ENCODE peak calls at places on chromosomes 12 and 14, in six cellular contexts. One of them, this sample, is unnamed.

GRCh38 chr14:100350283-100350926 is 27.3 kb downstream of the SLC25A47 start:
- DNase-seq in K562: no peak
- DNase-seq in GM12878: no peak
- DNase-seq in GM12892: no peak
- DNase-seq in HepG2: no peak
- DNase-seq in H1: no peak
- DNase-seq in this sample: no peak

GRCh38 chr14:63257299-63257698 is 53.1 kb downstream of the RHOJ start:
- DNase-seq in K562: no peak
- DNase-seq in GM12878: no peak
- DNase-seq in GM12892: no peak
- DNase-seq in HepG2: no peak
- DNase-seq in H1: no peak
- DNase-seq in this sample: no peak

GRCh38 chr14:32230695-32231280 is 27.7 kb upstream of the RNU6-8 start:
- DNase-seq in K562: no peak
- DNase-seq in GM12878: no peak
- DNase-seq in GM12892: no peak
- DNase-seq in HepG2: no peak
- DNase-seq in H1: no peak
- DNase-seq in this sample: no peak

GRCh38 chr12:131378861-131379665 is 331.8 kb upstream of the SFSWAP start:
- DNase-seq in K562: no peak
- DNase-seq in GM12878: no peak
- DNase-seq in GM12892: no peak
- DNase-seq in HepG2: no peak
- DNase-seq in H1: peak
- DNase-seq in this sample: no peak

GRCh38 chr14:61569783-61570182 is 125.5 kb upstream of the HIF1A start:
- DNase-seq in K562: no peak
- DNase-seq in GM12878: no peak
- DNase-seq in GM12892: no peak
- DNase-seq in HepG2: peak
- DNase-seq in H1: no peak
- DNase-seq in this sample: no peak

GRCh38 chr12:54383041-54383609 is 1.4 kb downstream of the ZNF385A start:
- DNase-seq in K562: peak
- DNase-seq in GM12878: no peak
- DNase-seq in GM12892: no peak
- DNase-seq in HepG2: no peak
- DNase-seq in H1: no peak
- DNase-seq in this sample: no peak

GRCh38 chr12:2286461-2287131 is 233.8 kb downstream of the CACNA1C start:
- DNase-seq in K562: no peak
- DNase-seq in GM12878: no peak
- DNase-seq in GM12892: no peak
- DNase-seq in HepG2: no peak
- DNase-seq in H1: no peak
- DNase-seq in this sample: no peak

GRCh38 chr12:94973202-94973601 is 30.3 kb downstream of the NDUFA12 start:
- DNase-seq in K562: no peak
- DNase-seq in GM12878: no peak
- DNase-seq in GM12892: no peak
- DNase-seq in HepG2: no peak
- DNase-seq in H1: no peak
- DNase-seq in this sample: no peak

GRCh38 chr12:91778938-91779400 is 366.7 kb downstream of the BTG1 start:
- DNase-seq in K562: peak
- DNase-seq in GM12878: peak
- DNase-seq in GM12892: peak
- DNase-seq in HepG2: peak
- DNase-seq in H1: no peak
- DNase-seq in this sample: peak

GRCh38 chr12:24748326-24748725 is 200.6 kb downstream of the BCAT1 start:
- DNase-seq in K562: no peak
- DNase-seq in GM12878: no peak
- DNase-seq in GM12892: no peak
- DNase-seq in HepG2: no peak
- DNase-seq in H1: no peak
- DNase-seq in this sample: no peak

GRCh38 chr14:100634026-100634425 is 46.8 kb upstream of the BEGAIN start:
- DNase-seq in K562: no peak
- DNase-seq in GM12878: no peak
- DNase-seq in GM12892: no peak
- DNase-seq in HepG2: no peak
- DNase-seq in H1: no peak
- DNase-seq in this sample: no peak

GRCh38 chr12:15794196-15794595 is 5.0 kb upstream of the EPS8 start:
- DNase-seq in K562: no peak
- DNase-seq in GM12878: no peak
- DNase-seq in GM12892: no peak
- DNase-seq in HepG2: no peak
- DNase-seq in H1: no peak
- DNase-seq in this sample: no peak

GRCh38 chr12:119649202-119649808 is 18.6 kb upstream of the PRKAB1 start:
- DNase-seq in K562: peak
- DNase-seq in GM12878: no peak
- DNase-seq in GM12892: peak
- DNase-seq in HepG2: no peak
- DNase-seq in H1: no peak
- DNase-seq in this sample: peak

GRCh38 chr12:100574262-100575074 is 984 bp downstream of the GAS2L3 start:
- DNase-seq in K562: no peak
- DNase-seq in GM12878: no peak
- DNase-seq in GM12892: no peak
- DNase-seq in HepG2: no peak
- DNase-seq in H1: no peak
- DNase-seq in this sample: no peak

GRCh38 chr12:108099085-108099484 is 30.0 kb upstream of the WSCD2 start:
- DNase-seq in K562: no peak
- DNase-seq in GM12878: no peak
- DNase-seq in GM12892: no peak
- DNase-seq in HepG2: no peak
- DNase-seq in H1: no peak
- DNase-seq in this sample: no peak

GRCh38 chr12:48815281-48816110 is 2.8 kb upstream of the CACNB3 start:
- DNase-seq in K562: peak
- DNase-seq in GM12878: no peak
- DNase-seq in GM12892: no peak
- DNase-seq in HepG2: peak
- DNase-seq in H1: peak
- DNase-seq in this sample: no peak

GRCh38 chr12:76420221-76420620 is 72.0 kb upstream of the BBS10 start:
- DNase-seq in K562: no peak
- DNase-seq in GM12878: no peak
- DNase-seq in GM12892: no peak
- DNase-seq in HepG2: no peak
- DNase-seq in H1: no peak
- DNase-seq in this sample: no peak

GRCh38 chr14:26527095-26527494 is 70.7 kb downstream of the NOVA1 start:
- DNase-seq in K562: no peak
- DNase-seq in GM12878: no peak
- DNase-seq in GM12892: no peak
- DNase-seq in HepG2: no peak
- DNase-seq in H1: no peak
- DNase-seq in this sample: no peak

GRCh38 chr12:42372154-42372791 is 46.3 kb downstream of the PPHLN1 start:
- DNase-seq in K562: peak
- DNase-seq in GM12878: peak
- DNase-seq in GM12892: peak
- DNase-seq in HepG2: peak
- DNase-seq in H1: no peak
- DNase-seq in this sample: peak

GRCh38 chr12:66129934-66130266 is 650 bp downstream of the LLPH start:
- DNase-seq in K562: no peak
- DNase-seq in GM12878: no peak
- DNase-seq in GM12892: no peak
- DNase-seq in HepG2: no peak
- DNase-seq in H1: no peak
- DNase-seq in this sample: no peak

GRCh38 chr12:125143491-125143890 is 78.3 kb downstream of the AACS start:
- DNase-seq in K562: no peak
- DNase-seq in GM12878: no peak
- DNase-seq in GM12892: no peak
- DNase-seq in HepG2: no peak
- DNase-seq in H1: no peak
- DNase-seq in this sample: no peak

GRCh38 chr14:80047761-80048160 is 163.5 kb downstream of the DIO2 start:
- DNase-seq in K562: no peak
- DNase-seq in GM12878: no peak
- DNase-seq in GM12892: no peak
- DNase-seq in HepG2: no peak
- DNase-seq in H1: no peak
- DNase-seq in this sample: no peak

GRCh38 chr12:107339932-107340331 is 246.6 kb upstream of the CRY1 start:
- DNase-seq in K562: no peak
- DNase-seq in GM12878: no peak
- DNase-seq in GM12892: no peak
- DNase-seq in HepG2: no peak
- DNase-seq in H1: no peak
- DNase-seq in this sample: no peak

DNA sequence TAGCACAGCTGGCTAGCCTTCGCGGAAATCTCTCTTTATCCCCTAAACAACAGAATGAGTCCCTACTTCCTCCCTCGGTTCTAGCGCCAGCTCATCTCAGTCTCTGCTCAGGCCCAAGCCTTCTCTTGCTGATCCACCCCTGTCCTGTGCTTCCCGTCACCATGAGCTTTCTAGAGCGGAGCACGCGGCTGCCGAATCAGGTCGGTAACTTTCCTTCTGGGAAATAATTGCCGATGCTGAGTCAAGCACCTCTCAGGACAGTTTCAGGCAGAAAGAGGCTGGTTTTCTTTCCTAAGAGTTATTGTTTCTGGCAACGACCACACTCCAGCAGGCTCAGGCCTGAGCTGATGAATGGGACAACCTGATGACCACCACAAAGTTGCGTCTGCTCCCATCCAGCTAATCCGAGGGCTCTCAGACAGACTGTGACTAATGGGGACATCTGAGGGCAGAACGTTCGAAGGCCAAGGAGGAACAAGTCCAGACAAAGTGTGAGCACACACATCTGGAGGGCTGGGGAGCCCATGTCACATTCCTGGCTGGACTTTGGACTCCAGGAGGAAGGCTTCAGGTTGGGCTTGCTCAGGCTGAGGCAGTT is 13.6 kb upstream of the GPR68 start:
- DNase-seq in K562: no peak
- DNase-seq in GM12878: no peak
- DNase-seq in GM12892: no peak
- DNase-seq in HepG2: no peak
- DNase-seq in H1: no peak
- DNase-seq in this sample: no peak
- TF ChIP-seq POLR2AphosphoS5 in K562: no peak
- TF ChIP-seq POLR2AphosphoS5 in GM12878: no peak
- TF ChIP-seq POLR2AphosphoS5 in GM12892: no peak
- TF ChIP-seq POLR2AphosphoS5 in HepG2: no peak
- TF ChIP-seq POLR2AphosphoS5 in H1: no peak
- TF ChIP-seq POLR2AphosphoS5 in this sample: no peak

GRCh38 chr12:117098361-117099217 is 627 bp downstream of the TESC start:
- DNase-seq in K562: peak
- DNase-seq in GM12878: no peak
- DNase-seq in GM12892: peak
- DNase-seq in HepG2: no peak
- DNase-seq in H1: peak
- DNase-seq in this sample: peak
- TF ChIP-seq TAF1 in K562: no peak
- TF ChIP-seq TAF1 in GM12878: no peak
- TF ChIP-seq TAF1 in GM12892: no peak
- TF ChIP-seq TAF1 in HepG2: no peak
- TF ChIP-seq TAF1 in H1: no peak
- TF ChIP-seq TAF1 in this sample: no peak

DNA sequence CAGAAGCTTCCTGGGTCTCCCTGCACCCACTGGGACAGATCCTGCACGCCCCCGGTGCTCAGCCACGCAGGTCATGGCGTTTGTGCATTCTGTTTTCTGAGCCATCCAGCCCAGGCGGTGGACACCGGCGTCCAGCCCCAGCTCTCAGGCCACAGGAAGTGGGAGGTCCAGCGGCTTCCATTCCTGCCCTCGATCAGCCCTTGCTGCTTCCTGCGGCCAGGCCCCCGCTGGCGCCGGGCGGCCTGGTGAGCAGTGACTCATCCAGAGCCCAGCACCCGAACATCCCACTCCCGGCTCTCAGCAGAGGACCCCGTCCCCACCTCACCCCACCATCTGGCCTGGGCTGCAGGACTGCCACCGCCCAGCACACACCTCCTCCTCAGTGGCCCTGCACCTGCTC is 18.0 kb upstream of the NUDT14 start:
- DNase-seq in K562: peak
- DNase-seq in GM12878: no peak
- DNase-seq in GM12892: no peak
- DNase-seq in HepG2: no peak
- DNase-seq in H1: no peak
- DNase-seq in this sample: no peak
- TF ChIP-seq POLR2A in K562: no peak
- TF ChIP-seq POLR2A in GM12878: no peak
- TF ChIP-seq POLR2A in GM12892: no peak
- TF ChIP-seq POLR2A in HepG2: no peak
- TF ChIP-seq POLR2A in H1: no peak
- TF ChIP-seq POLR2A in this sample: no peak

GRCh38 chr14:36450550-36450949 is 69.5 kb downstream of the NKX2-1 start:
- DNase-seq in K562: no peak
- DNase-seq in GM12878: no peak
- DNase-seq in GM12892: no peak
- DNase-seq in HepG2: no peak
- DNase-seq in H1: no peak
- DNase-seq in this sample: no peak
- TF ChIP-seq POLR2AphosphoS5 in K562: no peak
- TF ChIP-seq POLR2AphosphoS5 in GM12878: no peak
- TF ChIP-seq POLR2AphosphoS5 in GM12892: no peak
- TF ChIP-seq POLR2AphosphoS5 in HepG2: no peak
- TF ChIP-seq POLR2AphosphoS5 in H1: no peak
- TF ChIP-seq POLR2AphosphoS5 in this sample: no peak

DNA sequence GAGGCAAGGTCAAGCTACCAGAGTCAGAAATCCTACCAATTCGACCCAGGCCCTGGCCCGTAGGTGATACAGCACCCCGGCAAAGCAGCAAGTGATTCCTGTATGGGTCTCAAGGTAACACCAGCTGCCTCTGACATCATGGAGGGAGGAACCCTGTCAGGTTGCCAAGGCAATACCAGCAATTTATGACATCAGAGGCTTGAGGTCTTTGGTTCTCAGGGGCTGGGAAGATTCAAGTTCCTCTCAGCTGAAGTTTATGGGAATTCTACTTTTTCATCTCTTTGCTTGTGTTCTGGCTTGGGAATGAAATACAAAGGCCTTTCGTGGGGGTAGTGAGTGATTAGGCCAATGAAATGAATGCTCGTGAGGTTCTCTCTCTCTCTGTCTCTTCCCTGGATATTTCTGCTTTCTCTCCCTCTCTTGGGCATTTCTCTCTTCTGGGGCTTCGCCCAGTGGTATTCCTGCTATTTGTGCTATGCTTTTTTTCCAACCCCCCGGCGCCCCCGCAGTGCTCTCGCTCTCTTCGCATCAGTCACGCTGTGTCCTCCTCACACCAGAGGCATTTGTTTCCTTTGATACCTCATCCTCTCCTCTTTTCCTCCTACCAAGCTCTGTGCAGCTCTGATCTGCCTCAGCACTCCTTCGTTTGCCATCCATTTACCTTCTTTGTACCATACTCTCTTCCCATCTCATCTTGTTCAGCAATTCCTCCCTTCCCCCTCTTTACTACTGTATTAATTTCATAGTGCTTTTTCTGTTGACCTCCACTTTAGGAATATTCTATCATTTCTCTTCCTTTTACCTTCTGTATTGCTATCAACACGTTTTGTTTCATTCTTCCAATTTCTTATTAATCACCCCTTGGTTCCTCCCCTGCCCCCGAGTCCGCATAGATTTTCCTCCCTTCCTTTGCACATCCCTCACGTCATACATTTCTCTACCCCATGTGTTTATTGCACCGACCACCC is 2.9 kb downstream of the ZFHX2 start:
- DNase-seq in K562: no peak
- DNase-seq in GM12878: no peak
- DNase-seq in GM12892: no peak
- DNase-seq in HepG2: no peak
- DNase-seq in H1: no peak
- DNase-seq in this sample: no peak
- TF ChIP-seq TAF1 in K562: no peak
- TF ChIP-seq TAF1 in GM12878: no peak
- TF ChIP-seq TAF1 in GM12892: no peak
- TF ChIP-seq TAF1 in HepG2: no peak
- TF ChIP-seq TAF1 in H1: peak
- TF ChIP-seq TAF1 in this sample: no peak

This sample was measured in GM12891.